ENCODE peak calls at places on chromosome 9, in four cellular contexts. S is lower lobe of right lung, P is colonic mucosa, F is astrocyte of the spinal cord. D is an unnamed sample.

GRCh38 chr9:121449786-121450185 is 49.9 kb downstream of the GGTA1 start:
- DNase-seq in S (no peak), P (no peak), F (no peak), D (no peak)

GRCh38 chr9:88355166-88355565 is 33.1 kb upstream of the SPIN1 start:
- DNase-seq in S (no peak), P (no peak), F (no peak), D (peak)

GRCh38 chr9:14031015-14031414 is 282.9 kb downstream of the NFIB start:
- DNase-seq in S (no peak), P (no peak), F (peak), D (no peak)

GRCh38 chr9:114065304-114065703 is 12.8 kb downstream of the AMBP start:
- DNase-seq in S (no peak), P (no peak), F (no peak), D (no peak)

GRCh38 chr9:133492061-133493021 is 13.4 kb upstream of the SLC2A6 start:
- DNase-seq in S (peak), P (no peak), F (no peak), D (no peak)

GRCh38 chr9:38259519-38260218 is 132.8 kb upstream of the ALDH1B1 start:
- DNase-seq in S (no peak), P (no peak), F (no peak), D (no peak)

GRCh38 chr9:130479587-130479986 is 34.8 kb downstream of the ASS1 start:
- DNase-seq in S (no peak), P (no peak), F (no peak), D (no peak)

GRCh38 chr9:2923810-2924768 is 80.2 kb upstream of the PUM3 start:
- DNase-seq in S (no peak), P (no peak), F (no peak), D (no peak)

GRCh38 chr9:26361010-26361409 is 531.6 kb downstream of the CAAP1 start:
- DNase-seq in S (no peak), P (no peak), F (no peak), D (no peak)

GRCh38 chr9:137602661-137603060 is 2.8 kb upstream of the ARRDC1 start:
- DNase-seq in S (no peak), P (no peak), F (no peak), D (no peak)

GRCh38 chr9:20209421-20210340 is 412.6 kb downstream of the MLLT3 start:
- DNase-seq in S (no peak), P (no peak), F (no peak), D (no peak)

GRCh38 chr9:98010450-98010849 is 27.3 kb downstream of the ANP32B start:
- DNase-seq in S (no peak), P (peak), F (peak), D (no peak)

GRCh38 chr9:125476645-125477044 is 215.0 kb downstream of the GAPVD1 start:
- DNase-seq in S (no peak), P (no peak), F (no peak), D (peak)

D was measured in mucosa of gallbladder.